ENCODE peak calls at places on chromosome 16, in four cellular contexts. One of them, this sample, is unnamed.

GRCh38 chr16:76729525-76729924 is 452.3 kb downstream of the CNTNAP4 start:
- DNase-seq in HCT116: no peak
- DNase-seq in K562: no peak
- DNase-seq in HepG2: no peak
- DNase-seq in this sample: no peak

GRCh38 chr16:47460301-47460754 is 535 bp downstream of the ITFG1 start:
- DNase-seq in HCT116: no peak
- DNase-seq in K562: no peak
- DNase-seq in HepG2: no peak
- DNase-seq in this sample: no peak

GRCh38 chr16:12868169-12868568 is 33.2 kb upstream of the SHISA9 start:
- DNase-seq in HCT116: no peak
- DNase-seq in K562: no peak
- DNase-seq in HepG2: no peak
- DNase-seq in this sample: no peak

GRCh38 chr16:69610356-69610755 is 44.6 kb downstream of the NFAT5 start:
- DNase-seq in HCT116: no peak
- DNase-seq in K562: no peak
- DNase-seq in HepG2: no peak
- DNase-seq in this sample: no peak

GRCh38 chr16:49399594-49400364 is 26.2 kb downstream of the C16orf78 start:
- DNase-seq in HCT116: no peak
- DNase-seq in K562: no peak
- DNase-seq in HepG2: no peak
- DNase-seq in this sample: no peak

GRCh38 chr16:35735403-35736251 is 2276.2 kb downstream of the TP53TG3F start:
- DNase-seq in HCT116: no peak
- DNase-seq in K562: no peak
- DNase-seq in HepG2: no peak
- DNase-seq in this sample: no peak

GRCh38 chr16:59090501-59090900 is 356.4 kb upstream of the GOT2 start:
- DNase-seq in HCT116: no peak
- DNase-seq in K562: no peak
- DNase-seq in HepG2: no peak
- DNase-seq in this sample: no peak

GRCh38 chr16:87043273-87044030 is 273.7 kb downstream of the C16orf95 start:
- DNase-seq in HCT116: no peak
- DNase-seq in K562: no peak
- DNase-seq in HepG2: no peak
- DNase-seq in this sample: no peak

GRCh38 chr16:21339269-21339641 is 61.2 kb upstream of the CRYM start:
- DNase-seq in HCT116: no peak
- DNase-seq in K562: no peak
- DNase-seq in HepG2: no peak
- DNase-seq in this sample: no peak

GRCh38 chr16:68081796-68082567 is 3.2 kb upstream of the NFATC3 start:
- DNase-seq in HCT116: no peak
- DNase-seq in K562: no peak
- DNase-seq in HepG2: no peak
- DNase-seq in this sample: no peak

GRCh38 chr16:80197790-80198201 is 343.0 kb upstream of the DYNLRB2 start:
- DNase-seq in HCT116: no peak
- DNase-seq in K562: no peak
- DNase-seq in HepG2: peak
- DNase-seq in this sample: no peak

GRCh38 chr16:47182318-47182717 is 38.6 kb upstream of the NETO2 start:
- DNase-seq in HCT116: no peak
- DNase-seq in K562: no peak
- DNase-seq in HepG2: peak
- DNase-seq in this sample: no peak

GRCh38 chr16:69941251-69942098 is 9.7 kb upstream of the CLEC18A start:
- DNase-seq in HCT116: no peak
- DNase-seq in K562: no peak
- DNase-seq in HepG2: no peak
- DNase-seq in this sample: no peak

GRCh38 chr16:11783319-11784047 is 13.6 kb downstream of the ZC3H7A start:
- DNase-seq in HCT116: no peak
- DNase-seq in K562: peak
- DNase-seq in HepG2: no peak
- DNase-seq in this sample: no peak

GRCh38 chr16:20897253-20897896 is 2.8 kb downstream of the DCUN1D3 start:
- DNase-seq in HCT116: no peak
- DNase-seq in K562: no peak
- DNase-seq in HepG2: peak
- DNase-seq in this sample: no peak

GRCh38 chr16:53912155-53912554 is 208.2 kb downstream of the FTO start:
- DNase-seq in HCT116: no peak
- DNase-seq in K562: no peak
- DNase-seq in HepG2: no peak
- DNase-seq in this sample: no peak

GRCh38 chr16:19524866-19525723 is 1.4 kb downstream of the CCP110 start:
- DNase-seq in HCT116: no peak
- DNase-seq in K562: no peak
- DNase-seq in HepG2: no peak
- DNase-seq in this sample: no peak

GRCh38 chr16:66248096-66248495 is 118.4 kb upstream of the CDH5 start:
- DNase-seq in HCT116: no peak
- DNase-seq in K562: no peak
- DNase-seq in HepG2: no peak
- DNase-seq in this sample: no peak

GRCh38 chr16:57256601-57257395 is 11.7 kb downstream of the ARL2BP start:
- DNase-seq in HCT116: no peak
- DNase-seq in K562: peak
- DNase-seq in HepG2: no peak
- DNase-seq in this sample: no peak

GRCh38 chr16:23500212-23500865 is 10.0 kb downstream of the GGA2 start:
- DNase-seq in HCT116: no peak
- DNase-seq in K562: no peak
- DNase-seq in HepG2: no peak
- DNase-seq in this sample: no peak

GRCh38 chr16:30977502-30977901 is 7.5 kb upstream of the HSD3B7 start:
- DNase-seq in HCT116: no peak
- DNase-seq in K562: peak
- DNase-seq in HepG2: no peak
- DNase-seq in this sample: no peak

GRCh38 chr16:15654591-15654990 is 4.5 kb downstream of the NDE1 start:
- DNase-seq in HCT116: no peak
- DNase-seq in K562: no peak
- DNase-seq in HepG2: no peak
- DNase-seq in this sample: no peak

GRCh38 chr16:87415441-87415840 is 23.3 kb downstream of the MAP1LC3B start:
- DNase-seq in HCT116: no peak
- DNase-seq in K562: no peak
- DNase-seq in HepG2: no peak
- DNase-seq in this sample: no peak

GRCh38 chr16:20866161-20866772 is 33.9 kb downstream of the DCUN1D3 start:
- DNase-seq in HCT116: peak
- DNase-seq in K562: peak
- DNase-seq in HepG2: peak
- DNase-seq in this sample: no peak

GRCh38 chr16:88653101-88653500 is 2.2 kb upstream of the CYBA start:
- DNase-seq in HCT116: no peak
- DNase-seq in K562: no peak
- DNase-seq in HepG2: no peak
- DNase-seq in this sample: no peak

GRCh38 chr16:76241735-76242134 is 35.5 kb upstream of the CNTNAP4 start:
- DNase-seq in HCT116: no peak
- DNase-seq in K562: no peak
- DNase-seq in HepG2: no peak
- DNase-seq in this sample: no peak

GRCh38 chr16:23587726-23588125 is 8.4 kb downstream of the NDUFAB1 start:
- DNase-seq in HCT116: no peak
- DNase-seq in K562: no peak
- DNase-seq in HepG2: no peak
- DNase-seq in this sample: no peak

GRCh38 chr16:89197633-89198416 is 2.5 kb downstream of the SLC22A31 start:
- DNase-seq in HCT116: no peak
- DNase-seq in K562: no peak
- DNase-seq in HepG2: peak
- DNase-seq in this sample: no peak

DNA sequence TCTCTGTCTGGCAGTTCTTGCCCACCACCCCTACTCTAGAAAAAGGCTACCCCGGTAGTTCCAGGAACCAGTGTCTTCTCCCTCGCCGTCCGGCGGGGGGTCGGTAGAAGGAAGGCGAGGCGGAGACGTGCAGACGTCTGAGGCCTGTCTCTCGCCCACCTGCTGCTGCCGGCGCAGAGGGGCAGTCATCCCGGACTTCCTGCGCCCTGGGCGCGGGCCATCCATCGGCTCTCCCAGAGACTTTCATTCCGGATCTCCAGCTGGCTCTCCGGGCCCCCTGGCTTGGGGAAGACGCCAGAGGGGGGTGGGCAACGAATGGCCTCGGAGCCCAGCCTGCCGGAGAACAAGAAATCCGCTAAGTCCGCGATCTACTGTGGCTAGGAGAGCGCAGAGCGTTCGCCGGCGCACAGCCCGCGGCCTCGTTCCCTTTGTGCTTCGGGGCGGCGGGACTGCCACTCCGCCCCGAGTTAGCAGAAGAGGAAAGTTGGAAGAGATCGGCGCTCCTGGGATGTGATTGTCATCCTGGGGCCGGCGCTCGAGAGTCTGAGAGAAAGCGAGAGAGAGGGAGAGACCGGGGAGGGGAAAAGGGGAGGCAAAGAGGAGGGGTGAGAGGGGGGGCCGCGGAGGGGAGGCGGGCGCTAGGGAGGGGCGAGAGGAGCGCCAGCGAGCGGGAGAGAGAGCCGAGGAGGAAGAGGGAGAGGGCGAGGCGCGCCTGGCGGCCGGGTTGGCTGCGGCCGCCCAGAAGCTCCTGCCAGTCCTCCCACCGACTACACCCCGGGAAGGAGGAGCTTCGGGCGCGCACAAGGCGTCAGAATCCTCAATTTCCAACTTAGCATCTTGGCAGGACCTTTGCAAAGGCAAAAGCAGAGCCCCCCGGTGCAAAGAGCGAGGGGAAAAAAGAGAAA is at the start of gene IRX5:
- DNase-seq in HCT116: peak
- DNase-seq in K562: peak
- DNase-seq in HepG2: no peak
- DNase-seq in this sample: peak
- TF ChIP-seq REST in HCT116: no peak
- TF ChIP-seq REST in K562: no peak
- TF ChIP-seq REST in HepG2: no peak
- TF ChIP-seq REST in this sample: no peak

GRCh38 chr16:84540194-84540593 is 35.7 kb upstream of the MEAK7 start:
- DNase-seq in HCT116: no peak
- DNase-seq in K562: no peak
- DNase-seq in HepG2: no peak
- DNase-seq in this sample: no peak
- TF ChIP-seq TCF7L2 in HCT116: no peak
- TF ChIP-seq TCF7L2 in K562: no peak
- TF ChIP-seq TCF7L2 in HepG2: no peak
- TF ChIP-seq TCF7L2 in this sample: no peak

DNA sequence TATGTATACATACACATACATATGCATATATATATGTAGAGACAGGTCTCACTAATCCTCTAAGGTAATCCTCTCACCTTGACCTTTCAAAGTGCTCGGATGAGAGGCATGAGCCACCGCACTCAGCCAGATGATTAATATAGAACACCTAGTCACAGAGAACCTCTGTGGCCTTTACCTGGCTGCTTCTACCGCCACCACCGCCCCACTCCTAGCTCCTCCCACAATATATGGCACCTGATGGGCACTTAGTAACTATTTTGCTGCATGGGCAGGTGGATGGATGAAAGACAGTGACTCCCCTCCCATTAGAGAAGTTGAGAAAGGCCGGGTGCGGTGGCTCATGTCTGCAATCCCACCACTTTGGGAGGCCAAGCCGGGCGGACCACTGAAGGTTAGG is 16.7 kb upstream of the ATP2C2 start:
- DNase-seq in HCT116: no peak
- DNase-seq in K562: no peak
- DNase-seq in HepG2: no peak
- DNase-seq in this sample: no peak
- TF ChIP-seq REST in HCT116: no peak
- TF ChIP-seq REST in K562: no peak
- TF ChIP-seq REST in HepG2: no peak
- TF ChIP-seq REST in this sample: no peak

GRCh38 chr16:297832-298231 is 14.9 kb downstream of the PDIA2 start:
- DNase-seq in HCT116: no peak
- DNase-seq in K562: no peak
- DNase-seq in HepG2: no peak
- DNase-seq in this sample: no peak
- TF ChIP-seq TCF7L2 in HCT116: no peak
- TF ChIP-seq TCF7L2 in K562: no peak
- TF ChIP-seq TCF7L2 in HepG2: no peak
- TF ChIP-seq TCF7L2 in this sample: no peak

GRCh38 chr16:85422374-85423185 is 190.5 kb upstream of the GSE1 start:
- DNase-seq in HCT116: no peak
- DNase-seq in K562: peak
- DNase-seq in HepG2: peak
- DNase-seq in this sample: no peak
- TF ChIP-seq REST in HCT116: no peak
- TF ChIP-seq REST in K562: no peak
- TF ChIP-seq REST in HepG2: no peak
- TF ChIP-seq REST in this sample: no peak